ENCODE peak calls at places on chromosomes 4 and X, in eight cellular contexts. R, E, B, I, V, H, M and C are unnamed samples.

GRCh38 chr4:110589297-110589696 is 33.6 kb downstream of the PITX2 start:
- DNase-seq in R (no peak), E (peak; percentile 36), B (peak; percentile 11), I (no peak), V (no peak), H (no peak), M (no peak), C (peak; percentile 12)

GRCh38 chrX:27918799-27919198 is 62.5 kb downstream of the DCAF8L1 start:
- DNase-seq in R (peak; percentile 7), E (peak; percentile 46), B (peak; percentile 4), I (peak; percentile 2), V (no peak), H (no peak), M (no peak), C (no peak)

GRCh38 chrX:40622741-40623536 is at the start of gene MPC1L:
- DNase-seq in R (no peak), E (no peak), B (no peak), I (no peak), V (no peak), H (no peak), M (no peak), C (peak; percentile 15)

GRCh38 chr4:42142586-42142985 is 9.9 kb downstream of the BEND4 start:
- DNase-seq in R (no peak), E (no peak), B (peak; percentile 11), I (no peak), V (no peak), H (no peak), M (no peak), C (no peak)

GRCh38 chr4:36549992-36550391 is 268.6 kb downstream of the DTHD1 start:
- DNase-seq in R (no peak), E (no peak), B (no peak), I (no peak), V (no peak), H (no peak), M (no peak), C (no peak)

GRCh38 chr4:63620271-63620670 is 789.0 kb downstream of the TECRL start:
- DNase-seq in R (no peak), E (no peak), B (no peak), I (no peak), V (no peak), H (no peak), M (no peak), C (no peak)

GRCh38 chr4:186839122-186840037 is 115.7 kb upstream of the FAT1 start:
- DNase-seq in R (no peak), E (peak; percentile 91), B (peak; percentile 92), I (no peak), V (peak; percentile 42), H (peak; percentile 83), M (no peak), C (peak; percentile 73)

GRCh38 chr4:177489847-177490246 is 47.6 kb upstream of the AGA start:
- DNase-seq in R (no peak), E (peak; percentile 48), B (peak; percentile 85), I (no peak), V (no peak), H (peak; percentile 28), M (no peak), C (no peak)

GRCh38 chr4:143586080-143586479 is 72.6 kb downstream of the SMARCA5 start:
- DNase-seq in R (no peak), E (peak; percentile 66), B (peak; percentile 42), I (no peak), V (no peak), H (peak; percentile 67), M (no peak), C (peak; percentile 32)

GRCh38 chrX:19893722-19894121 is 6.3 kb upstream of the SH3KBP1 start:
- DNase-seq in R (no peak), E (peak; percentile 76), B (peak; percentile 59), I (no peak), V (no peak), H (peak; percentile 75), M (no peak), C (peak; percentile 56)

GRCh38 chrX:19886375-19886774 is 1.0 kb downstream of the SH3KBP1 start:
- DNase-seq in R (no peak), E (no peak), B (no peak), I (peak; percentile 13), V (no peak), H (no peak), M (no peak), C (no peak)

GRCh38 chrX:19886888-19887531 is 390 bp downstream of the SH3KBP1 start:
- DNase-seq in R (peak; percentile 17), E (no peak), B (no peak), I (peak; percentile 19), V (no peak), H (no peak), M (peak; percentile 87), C (no peak)

GRCh38 chrX:19888419-19888879 is 1.0 kb upstream of the SH3KBP1 start:
- DNase-seq in R (peak; percentile 74), E (peak; percentile 85), B (peak; percentile 77), I (peak; percentile 75), V (no peak), H (peak; percentile 48), M (no peak), C (peak; percentile 83)

GRCh38 chrX:19889582-19890342 is 2.4 kb upstream of the SH3KBP1 start:
- DNase-seq in R (no peak), E (peak; percentile 90), B (peak; percentile 83), I (no peak), V (no peak), H (peak; percentile 90), M (no peak), C (peak; percentile 47)
- TF ChIP-seq CTCF in R (no peak), E (peak; percentile 21), B (no peak), I (peak; percentile 44), V (no peak), H (peak; percentile 37), M (no peak), C (no peak)

GRCh38 chr4:153514001-153514526 is 47.9 kb downstream of the TMEM131L start:
- DNase-seq in R (no peak), E (peak; percentile 64), B (peak; percentile 66), I (no peak), V (no peak), H (peak; percentile 80), M (no peak), C (peak; percentile 70)

GRCh38 chr4:153512162-153512852 is 46.1 kb downstream of the TMEM131L start:
- DNase-seq in R (peak; percentile 67), E (no peak), B (no peak), I (no peak), V (no peak), H (no peak), M (no peak), C (no peak)

GRCh38 chr4:153513596-153513995 is 47.4 kb downstream of the TMEM131L start:
- DNase-seq in R (no peak), E (peak; percentile 66), B (peak; percentile 74), I (no peak), V (no peak), H (no peak), M (no peak), C (peak; percentile 31)

GRCh38 chr4:153511104-153511503 is 44.9 kb downstream of the TMEM131L start:
- DNase-seq in R (no peak), E (no peak), B (no peak), I (no peak), V (no peak), H (no peak), M (no peak), C (no peak)

DNA sequence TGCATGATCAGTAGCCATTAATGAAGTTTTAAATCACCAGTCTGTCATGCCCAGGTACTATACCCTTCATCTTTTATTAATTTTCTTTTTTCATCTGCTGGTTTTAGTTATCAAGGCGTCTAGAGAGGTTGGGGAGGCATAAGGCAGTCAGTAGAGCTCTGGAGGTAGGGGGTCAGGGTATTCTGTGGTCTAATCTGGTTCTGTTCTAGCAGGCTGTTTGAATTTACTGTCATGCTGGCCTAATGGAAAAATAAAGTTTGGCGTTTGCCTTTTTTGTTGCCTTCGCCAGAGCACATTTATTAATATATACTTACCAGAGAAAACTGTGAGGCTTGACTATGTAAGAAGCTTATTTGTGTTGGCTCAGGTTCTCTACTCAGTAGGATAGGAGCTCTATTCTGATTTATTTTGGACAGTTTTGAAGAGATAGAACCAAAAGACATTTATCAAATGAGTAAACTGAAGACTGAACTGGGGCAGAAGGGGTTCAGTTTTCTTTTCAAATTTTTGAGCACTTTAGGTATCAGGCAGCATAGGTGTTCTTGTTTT is 46.9 kb downstream of the TMEM131L start:
- DNase-seq in R (no peak), E (peak; percentile 53), B (peak; percentile 49), I (no peak), V (no peak), H (no peak), M (no peak), C (no peak)
- H3K4me3 ChIP-seq in R (no peak overlapping the region), E (no peak overlapping the region), B (no peak overlapping the region), I (no peak overlapping the region), V (no peak overlapping the region), H (no peak overlapping the region), M (no peak overlapping the region), C (no peak overlapping the region)

GRCh38 chrX:110852180-110852579 is 56.6 kb upstream of the CHRDL1 start:
- DNase-seq in R (no peak), E (peak; percentile 21), B (peak; percentile 5), I (peak; percentile 37), V (no peak), H (no peak), M (no peak), C (peak; percentile 3)

GRCh38 chrX:110858565-110858964 is 62.9 kb upstream of the CHRDL1 start:
- DNase-seq in R (no peak), E (no peak), B (no peak), I (no peak), V (no peak), H (no peak), M (no peak), C (no peak)

GRCh38 chrX:110851780-110852179 is 56.2 kb upstream of the CHRDL1 start:
- DNase-seq in R (no peak), E (peak; percentile 7), B (peak; percentile 2), I (no peak), V (no peak), H (no peak), M (no peak), C (peak; percentile 7)

DNA sequence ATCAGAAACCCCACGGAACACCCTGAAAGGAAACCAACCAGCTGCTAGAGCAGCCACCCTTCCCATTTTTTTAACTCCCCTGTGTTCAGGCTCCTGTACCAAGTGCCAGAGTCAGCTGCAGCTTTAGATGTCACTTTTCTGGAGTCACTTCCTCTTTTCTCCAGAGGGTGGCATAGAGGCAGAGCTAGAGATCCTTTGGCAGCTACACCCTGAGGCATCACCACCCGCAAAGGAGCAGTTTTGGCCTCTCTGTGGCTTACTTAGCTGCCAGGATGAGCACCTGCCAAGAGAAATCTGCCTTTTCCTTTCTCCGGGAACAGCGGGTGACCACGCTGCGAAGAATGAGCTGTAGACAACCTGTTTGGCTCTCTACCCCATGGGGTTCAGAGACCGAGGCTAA is 58.0 kb upstream of the CHRDL1 start:
- DNase-seq in R (peak; percentile 1), E (peak; percentile 3), B (no peak), I (peak; percentile 64), V (no peak), H (no peak), M (no peak), C (peak; percentile 2)
- TF ChIP-seq CTCF in R (no peak), E (peak; percentile 24), B (peak; percentile 24), I (peak; percentile 60), V (peak; percentile 14), H (peak; percentile 50), M (no peak), C (peak; percentile 25)

DNA sequence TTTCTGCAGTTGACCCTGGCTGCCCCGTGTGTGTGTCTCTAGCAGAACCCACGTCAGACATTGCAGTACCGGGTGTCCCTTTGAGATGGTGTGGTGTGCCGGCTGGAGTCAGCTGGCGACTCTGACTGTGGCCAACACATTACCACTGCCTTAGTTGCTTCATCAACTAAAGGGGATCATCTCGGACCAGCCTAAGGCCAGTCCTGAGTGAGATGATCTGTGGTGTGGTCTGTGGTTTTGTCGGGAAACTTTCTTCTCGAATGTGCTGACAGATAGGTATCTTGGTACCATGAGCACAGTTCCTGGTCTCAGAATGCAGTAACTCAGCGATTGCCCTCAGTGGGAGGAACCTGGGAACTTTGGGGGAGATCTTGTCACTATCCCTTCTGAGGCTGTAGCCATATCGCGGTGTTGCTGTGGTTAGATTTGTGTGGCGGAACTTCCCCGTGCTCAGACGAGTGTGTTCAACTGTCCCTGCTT is 15.8 kb downstream of the TBC1D14 start:
- DNase-seq in R (no peak), E (no peak), B (no peak), I (no peak), V (peak; percentile 65), H (no peak), M (no peak), C (no peak)
- H3K4me3 ChIP-seq in R (no peak overlapping the region), E (no peak overlapping the region), B (no peak overlapping the region), I (no peak overlapping the region), V (no peak overlapping the region), H (no peak overlapping the region), M (no peak overlapping the region), C (no peak overlapping the region)